ENCODE peak calls at places on chromosomes 6 and 20, in six cellular contexts. X is right atrium auricular region, F is LHCN-M2, J is neuronal stem cell, I is NAMALWA, O is M059J. W is an unnamed sample.

GRCh38 chr6:41184761-41185160 is 16.2 kb downstream of the TREML2 start:
- DNase-seq in X (peak), F (no peak), J (no peak), I (no peak), O (no peak), W (no peak)

GRCh38 chr6:132898376-132898775 is 84.0 kb downstream of the RPS12 start:
- DNase-seq in X (no peak), F (no peak), J (no peak), I (no peak), O (no peak), W (no peak)

GRCh38 chr6:160733045-160733646 is 31.1 kb downstream of the PLG start:
- DNase-seq in X (no peak), F (peak), J (peak), I (peak), O (peak), W (peak)

GRCh38 chr6:159252955-159253508 is 83.8 kb downstream of the FNDC1 start:
- DNase-seq in X (no peak), F (peak), J (peak), I (peak), O (peak), W (peak)

GRCh38 chr6:139239137-139239536 is 52.7 kb downstream of the TXLNB start:
- DNase-seq in X (no peak), F (no peak), J (no peak), I (no peak), O (no peak), W (no peak)

GRCh38 chr6:26022166-26022510 is 59.5 kb downstream of the TRIM38 start:
- DNase-seq in X (peak), F (peak), J (no peak), I (peak), O (peak), W (peak)

GRCh38 chr20:54069501-54069971 is 858 bp downstream of the BCAS1 start:
- DNase-seq in X (no peak), F (no peak), J (no peak), I (no peak), O (peak), W (no peak)

GRCh38 chr6:19433101-19433500 is 404.1 kb upstream of the ID4 start:
- DNase-seq in X (no peak), F (no peak), J (no peak), I (no peak), O (peak), W (no peak)

GRCh38 chr6:11848852-11849731 is 70.5 kb upstream of the ADTRP start:
- DNase-seq in X (no peak), F (peak), J (no peak), I (no peak), O (peak), W (peak)

GRCh38 chr6:111849298-111849697 is 24.0 kb downstream of the FYN start:
- DNase-seq in X (no peak), F (no peak), J (no peak), I (no peak), O (no peak), W (no peak)

GRCh38 chr6:105711216-105711615 is 308.3 kb upstream of the PREP start:
- DNase-seq in X (no peak), F (peak), J (no peak), I (no peak), O (peak), W (no peak)

GRCh38 chr6:154410215-154410614 is 53.6 kb upstream of the IPCEF1 start:
- DNase-seq in X (no peak), F (no peak), J (no peak), I (no peak), O (no peak), W (no peak)

GRCh38 chr6:37862992-37863391 is 43.5 kb downstream of the ZFAND3 start:
- DNase-seq in X (no peak), F (peak), J (no peak), I (no peak), O (peak), W (no peak)

GRCh38 chr6:142152731-142153130 is 5.7 kb downstream of the VTA1 start:
- DNase-seq in X (no peak), F (peak), J (no peak), I (no peak), O (peak), W (no peak)

GRCh38 chr6:119148102-119148824 is 69.8 kb upstream of the FAM184A start:
- DNase-seq in X (no peak), F (peak), J (peak), I (peak), O (peak), W (peak)

GRCh38 chr6:89637960-89638319 is 607 bp downstream of the LYRM2 start:
- DNase-seq in X (no peak), F (no peak), J (no peak), I (no peak), O (peak), W (no peak)

GRCh38 chr20:47815866-47816265 is 30.6 kb upstream of the SULF2 start:
- DNase-seq in X (no peak), F (no peak), J (no peak), I (no peak), O (no peak), W (no peak)

GRCh38 chr6:134379086-134379485 is 61.2 kb upstream of the SGK1 start:
- DNase-seq in X (no peak), F (no peak), J (no peak), I (peak), O (no peak), W (no peak)

GRCh38 chr20:64101731-64102621 is 5.4 kb downstream of the NPBWR2 start:
- DNase-seq in X (no peak), F (no peak), J (peak), I (peak), O (no peak), W (peak)

W was measured in dermis blood vessel endothelial cell.